ENCODE peak calls at places on chromosomes 7 and 10, in eight cellular contexts. Z, K, A, T, C, B, H and E are unnamed samples.

GRCh38 chr10:11757452-11757819 is 15.3 kb downstream of the ECHDC3 start:
- DNase-seq in K (no peak), Z (no peak), A (no peak), T (peak), B (peak), H (no peak), C (no peak), E (no peak)

GRCh38 chr7:157407512-157408257 is 70.9 kb downstream of the DNAJB6 start:
- DNase-seq in K (no peak), B (peak), H (peak), T (no peak), Z (no peak), A (no peak), C (no peak), E (no peak)

GRCh38 chr7:129225931-129226572 is 1.2 kb downstream of the AHCYL2 start:
- DNase-seq in H (no peak), A (no peak), K (no peak), B (no peak), Z (no peak), C (no peak), T (no peak), E (no peak)

GRCh38 chr10:43237631-43238446 is 29.0 kb downstream of the RASGEF1A start:
- DNase-seq in K (no peak), A (peak), C (no peak), B (no peak), H (peak), T (no peak), Z (no peak), E (no peak)

GRCh38 chr7:27901028-27901760 is 161.2 kb downstream of the TAX1BP1 start:
- DNase-seq in H (no peak), T (no peak), A (no peak), K (peak), C (no peak), Z (peak), B (no peak), E (peak)

GRCh38 chr10:34256216-34256615 is 558.9 kb downstream of the PARD3 start:
- DNase-seq in Z (no peak), A (no peak), C (no peak), H (no peak), K (no peak), T (no peak), B (no peak), E (no peak)

GRCh38 chr10:5958077-5958476 is 19.3 kb downstream of the IL15RA start:
- DNase-seq in T (no peak), Z (no peak), K (no peak), H (no peak), B (no peak), A (no peak), C (no peak), E (no peak)

GRCh38 chr7:1055084-1055450 is 10.7 kb downstream of the GPR146 start:
- DNase-seq in K (peak), T (peak), B (peak), A (peak), Z (peak), H (peak), C (peak), E (peak)

GRCh38 chr7:114986805-114987204 is 64.9 kb downstream of the MDFIC start:
- DNase-seq in Z (no peak), T (no peak), A (no peak), K (no peak), B (no peak), H (no peak), C (no peak), E (no peak)

GRCh38 chr10:25206693-25207414 is 32.1 kb downstream of the GPR158 start:
- DNase-seq in B (no peak), H (no peak), T (no peak), Z (no peak), K (no peak), A (no peak), C (no peak), E (no peak)

GRCh38 chr7:117157121-117157870 is 165.6 kb downstream of the WNT2 start:
- DNase-seq in A (peak), K (no peak), T (peak), Z (no peak), C (no peak), B (peak), H (peak), E (no peak)

GRCh38 chr10:95430231-95430951 is 130.8 kb downstream of the SORBS1 start:
- DNase-seq in K (peak), Z (peak), B (no peak), T (peak), H (no peak), C (peak), A (no peak), E (peak)

GRCh38 chr7:2029211-2029905 is 203.4 kb downstream of the MAD1L1 start:
- DNase-seq in Z (no peak), T (no peak), A (peak), H (peak), B (peak), K (no peak), C (no peak), E (no peak)

GRCh38 chr7:17357952-17358351 is 59.5 kb downstream of the AHR start:
- DNase-seq in Z (no peak), B (no peak), A (no peak), T (no peak), K (no peak), H (no peak), C (no peak), E (no peak)

GRCh38 chr7:154832557-154833138 is 170.3 kb downstream of the PAXIP1 start:
- DNase-seq in Z (no peak), T (no peak), K (no peak), C (no peak), A (peak), B (no peak), H (no peak), E (no peak)

GRCh38 chr10:52056296-52056695 is 257.8 kb upstream of the DKK1 start:
- DNase-seq in T (no peak), K (no peak), C (no peak), Z (no peak), A (no peak), B (no peak), H (no peak), E (no peak)

GRCh38 chr7:38584443-38585210 is 46.5 kb downstream of the AMPH start:
- DNase-seq in A (no peak), K (no peak), B (no peak), C (no peak), H (no peak), Z (no peak), T (peak), E (no peak)

GRCh38 chr7:80018941-80019808 is 115.5 kb upstream of the GNAI1 start:
- DNase-seq in C (peak), H (no peak), Z (peak), T (peak), K (no peak), A (peak), B (no peak), E (peak)

GRCh38 chr10:18681366-18681765 is 22.1 kb downstream of the ARL5B start:
- DNase-seq in T (no peak), C (no peak), Z (no peak), H (no peak), B (no peak), A (no peak), K (no peak), E (no peak)

GRCh38 chr10:12179616-12180015 is 16.1 kb downstream of the NUDT5 start:
- DNase-seq in A (no peak), B (no peak), K (no peak), T (no peak), H (no peak), C (no peak), Z (no peak), E (no peak)

GRCh38 chr7:130996841-130997231 is 262.8 kb upstream of the KLF14 start:
- DNase-seq in K (no peak), H (no peak), B (no peak), Z (peak), T (no peak), A (no peak), C (no peak), E (peak)

GRCh38 chr7:234041-234711 is 41.8 kb downstream of the FAM20C start:
- DNase-seq in C (no peak), Z (no peak), B (peak), K (no peak), T (peak), H (peak), A (no peak), E (no peak)

GRCh38 chr10:91210435-91210834 is 10.0 kb upstream of the PCGF5 start:
- DNase-seq in K (peak), H (no peak), Z (no peak), C (peak), T (no peak), B (no peak), A (no peak), E (peak)

GRCh38 chr7:12732428-12732827 is 45.0 kb downstream of the ARL4A start:
- DNase-seq in K (no peak), T (no peak), C (no peak), Z (no peak), B (no peak), H (no peak), A (no peak), E (no peak)

GRCh38 chr7:150939052-150939810 is 38.9 kb downstream of the KCNH2 start:
- DNase-seq in H (peak), C (no peak), Z (no peak), T (no peak), B (no peak), K (no peak), A (no peak), E (no peak)